ENCODE peak calls at places on chromosome 2, in seven cellular contexts. E, U, R, M, V, H and D are unnamed samples.
A peak's percentile ranks its signal among the peaks of the same experiment; 100 is the strongest.

GRCh38 chr2:218722876-218723477 is 12.3 kb downstream of the TTLL4 start:
- DNase-seq in E (no peak), U (no peak), R (no peak), M (no peak), V (no peak), H (no peak), D (no peak)

GRCh38 chr2:58207189-58207588 is 33.9 kb downstream of the FANCL start:
- DNase-seq in E (no peak), U (no peak), R (no peak), M (no peak), V (no peak), H (no peak), D (no peak)

GRCh38 chr2:52084760-52085159 is 1052.8 kb upstream of the NRXN1 start:
- DNase-seq in E (no peak), U (no peak), R (no peak), M (no peak), V (no peak), H (no peak), D (no peak)

GRCh38 chr2:240435457-240435954 is at the start of gene GPC1:
- DNase-seq in E (peak; percentile 82), U (peak; percentile 78), R (peak; percentile 39), M (peak; percentile 78), V (peak; percentile 78), H (peak; percentile 94), D (no peak)

GRCh38 chr2:67867735-67868134 is 195.1 kb downstream of the C1D start:
- DNase-seq in E (peak; percentile 22), U (peak; percentile 53), R (peak; percentile 41), M (peak; percentile 18), V (no peak), H (no peak), D (no peak)

GRCh38 chr2:145068509-145068908 is 548.6 kb upstream of the ZEB2 start:
- DNase-seq in E (no peak), U (no peak), R (peak; percentile 38), M (peak; percentile 18), V (no peak), H (no peak), D (no peak)

GRCh38 chr2:235845245-235845644 is 322.9 kb downstream of the GBX2 start:
- DNase-seq in E (no peak), U (no peak), R (no peak), M (no peak), V (no peak), H (no peak), D (no peak)

GRCh38 chr2:150487537-150488429 is at the start of gene RND3:
- DNase-seq in E (peak; percentile 100), U (peak; percentile 99), R (peak; percentile 97), M (peak; percentile 99), V (peak; percentile 91), H (peak; percentile 98), D (peak; percentile 98)

GRCh38 chr2:28389399-28390240 is 3.0 kb upstream of the FOSL2 start:
- DNase-seq in E (no peak), U (no peak), R (peak; percentile 24), M (no peak), V (no peak), H (no peak), D (no peak)

GRCh38 chr2:113211226-113212105 is 37.7 kb downstream of the PSD4 start:
- DNase-seq in E (peak; percentile 94), U (peak; percentile 71), R (peak; percentile 77), M (peak; percentile 26), V (no peak), H (no peak), D (no peak)

GRCh38 chr2:174074831-174075230 is 109.7 kb upstream of the SP3 start:
- DNase-seq in E (no peak), U (no peak), R (no peak), M (no peak), V (no peak), H (no peak), D (no peak)

GRCh38 chr2:217858519-217859466 is 144.0 kb downstream of the TNS1 start:
- DNase-seq in E (peak; percentile 86), U (peak; percentile 89), R (no peak), M (peak; percentile 96), V (peak; percentile 81), H (peak; percentile 92), D (peak; percentile 98)

DNA sequence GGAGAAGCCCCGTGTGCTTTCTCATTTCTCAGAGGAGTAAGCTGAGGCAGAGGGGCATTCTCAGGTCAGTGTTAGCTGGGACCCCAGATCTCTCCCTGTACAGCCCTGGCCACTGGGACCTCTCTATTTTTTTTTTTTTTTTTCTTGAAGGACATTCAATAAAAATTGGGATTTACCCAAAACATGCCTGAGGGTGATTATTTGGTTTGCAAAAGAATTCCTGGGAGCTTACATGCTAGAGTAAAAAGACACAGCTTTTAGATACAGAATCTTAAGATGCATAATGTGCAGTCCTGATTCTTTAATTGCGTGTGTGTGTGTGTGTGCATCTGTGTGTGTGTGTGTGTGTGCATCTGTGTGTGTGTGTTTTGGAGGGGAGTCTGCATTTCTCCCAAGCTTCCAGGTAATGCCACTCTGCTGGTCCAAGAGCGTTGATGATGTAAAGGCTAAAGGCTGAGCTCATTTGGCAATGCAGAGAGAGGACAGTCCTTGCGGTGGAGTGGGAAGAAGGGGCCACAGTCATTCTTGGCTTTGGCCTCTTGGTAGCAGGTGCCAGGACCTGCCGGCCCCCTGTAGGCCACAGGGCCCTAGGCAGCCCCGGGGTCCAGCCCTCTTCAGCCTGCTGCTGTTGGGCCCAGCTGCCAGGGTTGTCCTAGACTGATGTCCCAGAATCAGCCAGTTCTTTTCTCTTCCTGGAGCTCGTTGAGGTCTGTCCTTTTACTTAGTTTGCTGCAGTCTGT is 74.1 kb upstream of the MCFD2 start:
- DNase-seq in E (no peak), U (no peak), R (no peak), M (no peak), V (no peak), H (no peak), D (no peak)
- TF ChIP-seq CTCF in E (peak; percentile 8), U (no peak), R (no peak), M (no peak), V (no peak), H (no peak), D (no peak)

GRCh38 chr2:132426033-132426432 is 9.4 kb downstream of the GPR39 start:
- DNase-seq in E (no peak), U (no peak), R (no peak), M (no peak), V (no peak), H (no peak), D (no peak)

GRCh38 chr2:132426621-132427020 is 10.0 kb downstream of the GPR39 start:
- DNase-seq in E (no peak), U (no peak), R (no peak), M (no peak), V (no peak), H (no peak), D (no peak)

GRCh38 chr2:132420776-132421175 is 4.2 kb downstream of the GPR39 start:
- DNase-seq in E (peak; percentile 19), U (no peak), R (no peak), M (no peak), V (no peak), H (no peak), D (no peak)

GRCh38 chr2:132421198-132421780 is 4.7 kb downstream of the GPR39 start:
- DNase-seq in E (no peak), U (no peak), R (peak; percentile 55), M (no peak), V (no peak), H (no peak), D (no peak)

DNA sequence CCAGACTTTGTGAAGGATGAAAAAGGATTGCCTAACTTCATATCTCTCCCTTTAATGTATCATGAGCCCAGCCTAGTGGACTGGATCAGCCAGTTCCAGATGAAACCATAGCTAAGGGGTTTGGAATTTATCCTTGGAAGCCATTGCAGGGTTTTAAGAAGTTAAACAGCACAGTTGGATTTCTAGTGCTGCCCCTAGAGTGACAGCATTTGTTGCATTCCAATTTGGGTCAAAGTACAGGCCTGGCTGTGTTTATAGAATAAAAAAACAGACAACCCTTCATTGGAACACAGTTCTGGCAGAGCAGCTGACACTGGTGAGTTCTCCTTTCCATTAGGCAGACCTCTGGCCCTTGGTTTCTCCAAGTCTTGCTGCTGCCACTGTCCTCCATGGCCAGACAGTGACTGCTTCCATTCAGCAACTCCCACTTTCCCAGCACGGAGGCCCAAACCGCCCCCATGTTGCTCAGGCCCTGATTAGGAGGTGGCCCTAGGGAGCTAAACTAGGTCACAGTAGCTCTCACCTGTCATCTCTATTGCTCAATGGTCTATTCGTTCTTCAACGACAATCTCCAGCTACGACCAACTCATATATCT is 8.0 kb downstream of the GPR39 start:
- DNase-seq in E (peak; percentile 67), U (peak; percentile 60), R (peak; percentile 52), M (peak; percentile 36), V (no peak), H (peak; percentile 62), D (no peak)
- TF ChIP-seq CTCF in E (peak; percentile 18), U (no peak), R (peak; percentile 15), M (no peak), V (no peak), H (peak; percentile 21), D (no peak)

GRCh38 chr2:164960159-164960558 is 4.8 kb upstream of the SLC38A11 start:
- DNase-seq in E (no peak), U (peak; percentile 36), R (no peak), M (no peak), V (no peak), H (no peak), D (no peak)

GRCh38 chr2:164954186-164954585 is 1.1 kb downstream of the SLC38A11 start:
- DNase-seq in E (no peak), U (no peak), R (no peak), M (no peak), V (no peak), H (no peak), D (no peak)

GRCh38 chr2:164952057-164952702 is 3.1 kb downstream of the SLC38A11 start:
- DNase-seq in E (no peak), U (no peak), R (no peak), M (no peak), V (no peak), H (no peak), D (no peak)

GRCh38 chr2:164953279-164953678 is 2.0 kb downstream of the SLC38A11 start:
- DNase-seq in E (no peak), U (no peak), R (no peak), M (no peak), V (no peak), H (no peak), D (no peak)

GRCh38 chr2:164954954-164955701 is at the start of gene SLC38A11:
- DNase-seq in E (no peak), U (no peak), R (no peak), M (peak; percentile 8), V (peak; percentile 33), H (peak; percentile 19), D (no peak)
- TF ChIP-seq CTCF in E (peak; percentile 28), U (peak; percentile 21), R (peak; percentile 13), M (no peak), V (no peak), H (no peak), D (no peak)

GRCh38 chr2:120902532-120903088 is 166.9 kb downstream of the GLI2 start:
- DNase-seq in E (no peak), U (no peak), R (no peak), M (no peak), V (no peak), H (no peak), D (no peak)

GRCh38 chr2:120905824-120906571 is 170.3 kb downstream of the GLI2 start:
- DNase-seq in E (no peak), U (no peak), R (no peak), M (no peak), V (no peak), H (no peak), D (no peak)

GRCh38 chr2:120904825-120905224 is 169.2 kb downstream of the GLI2 start:
- DNase-seq in E (peak; percentile 64), U (no peak), R (no peak), M (no peak), V (no peak), H (peak; percentile 50), D (no peak)

GRCh38 chr2:120905298-120905697 is 169.6 kb downstream of the GLI2 start:
- DNase-seq in E (peak; percentile 55), U (no peak), R (no peak), M (no peak), V (no peak), H (no peak), D (no peak)

GRCh38 chr2:120904379-120904778 is 168.7 kb downstream of the GLI2 start:
- DNase-seq in E (no peak), U (no peak), R (no peak), M (no peak), V (no peak), H (no peak), D (no peak)
- TF ChIP-seq CTCF in E (no peak), U (no peak), R (no peak), M (no peak), V (no peak), H (no peak), D (no peak)